ENCODE peak calls at places on chromosomes 3 and 15, in four cellular contexts. M is KBM-7, I is right cardiac atrium, E is smooth muscle cell of the brain vasculature. H is an unnamed sample.

GRCh38 chr3:17074559-17074958 is 189.8 kb downstream of the PLCL2 start:
- DNase-seq in M (no peak), I (no peak), E (no peak), H (no peak)

GRCh38 chr3:69536306-69537020 is 150.6 kb upstream of the FRMD4B start:
- DNase-seq in M (no peak), I (no peak), E (no peak), H (no peak)

GRCh38 chr15:82849556-82850241 is 40.3 kb downstream of the WHAMM start:
- DNase-seq in M (peak; percentile 99), I (peak; percentile 75), E (peak; percentile 28), H (peak; percentile 55)

GRCh38 chr3:66487475-66487874 is 13.3 kb downstream of the LRIG1 start:
- DNase-seq in M (no peak), I (no peak), E (no peak), H (peak; percentile 76)

GRCh38 chr3:111729087-111729846 is 129.8 kb upstream of the PHLDB2 start:
- DNase-seq in M (no peak), I (peak; percentile 79), E (peak; percentile 99), H (peak; percentile 85)

GRCh38 chr3:173930251-173930650 is 532.7 kb downstream of the NLGN1 start:
- DNase-seq in M (no peak), I (no peak), E (no peak), H (no peak)

GRCh38 chr15:60004846-60005351 is 788 bp downstream of the FOXB1 start:
- DNase-seq in M (no peak), I (no peak), E (no peak), H (no peak)

GRCh38 chr3:138434276-138434874 is at the start of gene ESYT3:
- DNase-seq in M (peak; percentile 86), I (peak; percentile 77), E (no peak), H (no peak)

GRCh38 chr15:66707310-66708160 is 5.5 kb downstream of the SMAD6 start:
- DNase-seq in M (no peak), I (peak; percentile 53), E (no peak), H (no peak)

GRCh38 chr3:181985386-181985785 is 273.7 kb downstream of the SOX2 start:
- DNase-seq in M (no peak), I (no peak), E (no peak), H (no peak)

GRCh38 chr3:193240850-193241706 is at the start of gene PLAAT1:
- DNase-seq in M (peak; percentile 39), I (peak; percentile 82), E (no peak), H (peak; percentile 7)

GRCh38 chr3:195040773-195041520 is 230.0 kb downstream of the XXYLT1 start:
- DNase-seq in M (no peak), I (no peak), E (no peak), H (no peak)

GRCh38 chr15:87033056-87033455 is 953.4 kb downstream of the AGBL1 start:
- DNase-seq in M (no peak), I (no peak), E (peak; percentile 3), H (no peak)

GRCh38 chr3:181076558-181076957 is 87.0 kb upstream of the DNAJC19 start:
- DNase-seq in M (no peak), I (no peak), E (no peak), H (no peak)

H was measured in skeletal muscle cell.